ENCODE peak calls at places on chromosome 3, in ten cellular contexts. H, Y, V, D, E, F, I, L, Z and P are unnamed samples.

GRCh38 chr3:187972454-187972853 is 181.5 kb upstream of the LPP start:
- DNase-seq in H (no peak), Y (no peak), V (no peak), D (no peak), E (no peak), F (no peak), I (no peak), L (no peak), Z (no peak), P (no peak)

GRCh38 chr3:187777331-187778046 is 32.2 kb upstream of the BCL6 start:
- DNase-seq in H (no peak), Y (no peak), V (peak; percentile 44), D (no peak), E (no peak), F (no peak), I (no peak), L (peak; percentile 40), Z (no peak), P (no peak)

GRCh38 chr3:29183346-29184087 is 97.4 kb upstream of the RBMS3 start:
- DNase-seq in H (no peak), Y (no peak), V (peak; percentile 93), D (no peak), E (no peak), F (peak; percentile 65), I (no peak), L (no peak), Z (no peak), P (no peak)

GRCh38 chr3:139301183-139301582 is 42.6 kb upstream of the MRPS22 start:
- DNase-seq in H (no peak), Y (no peak), V (peak; percentile 57), D (no peak), E (no peak), F (peak; percentile 39), I (no peak), L (no peak), Z (peak; percentile 45), P (no peak)

GRCh38 chr3:11452988-11453847 is 181.0 kb downstream of the ATG7 start:
- DNase-seq in H (no peak), Y (no peak), V (peak; percentile 80), D (no peak), E (peak; percentile 30), F (peak; percentile 86), I (peak; percentile 32), L (no peak), Z (peak; percentile 58), P (no peak)

GRCh38 chr3:43862470-43862869 is 171.7 kb downstream of the ABHD5 start:
- DNase-seq in H (no peak), Y (no peak), V (no peak), D (no peak), E (no peak), F (no peak), I (no peak), L (no peak), Z (no peak), P (no peak)

GRCh38 chr3:168582503-168582902 is 486.8 kb upstream of the GOLIM4 start:
- DNase-seq in H (no peak), Y (no peak), V (no peak), D (no peak), E (no peak), F (no peak), I (no peak), L (no peak), Z (no peak), P (no peak)

GRCh38 chr3:171347017-171347979 is 112.9 kb downstream of the TNIK start:
- DNase-seq in H (no peak), Y (no peak), V (peak; percentile 46), D (no peak), E (no peak), F (peak; percentile 68), I (no peak), L (no peak), Z (peak; percentile 25), P (no peak)

GRCh38 chr3:58564456-58565160 is 12.6 kb downstream of the FAM107A start:
- DNase-seq in H (no peak), Y (no peak), V (peak; percentile 89), D (peak; percentile 48), E (no peak), F (peak; percentile 79), I (peak; percentile 65), L (no peak), Z (peak; percentile 84), P (no peak)

GRCh38 chr3:15610083-15610482 is 8.5 kb downstream of the BTD start:
- DNase-seq in H (peak; percentile 79), Y (no peak), V (peak; percentile 87), D (no peak), E (no peak), F (peak; percentile 74), I (peak; percentile 91), L (no peak), Z (peak; percentile 97), P (no peak)

GRCh38 chr3:56869157-56869889 is 67.6 kb upstream of the ARHGEF3 start:
- DNase-seq in H (no peak), Y (no peak), V (no peak), D (no peak), E (no peak), F (no peak), I (no peak), L (no peak), Z (peak; percentile 62), P (no peak)

GRCh38 chr3:177929310-177929709 is 606.9 kb upstream of the KCNMB2 start:
- DNase-seq in H (no peak), Y (no peak), V (peak; percentile 46), D (no peak), E (no peak), F (peak; percentile 10), I (no peak), L (no peak), Z (no peak), P (no peak)

GRCh38 chr3:113140876-113141275 is 70.5 kb upstream of the BOC start:
- DNase-seq in H (no peak), Y (no peak), V (peak; percentile 49), D (no peak), E (no peak), F (no peak), I (no peak), L (no peak), Z (peak; percentile 68), P (no peak)

GRCh38 chr3:132038198-132038825 is 3.5 kb upstream of the CPNE4 start:
- DNase-seq in H (peak; percentile 41), Y (no peak), V (peak; percentile 64), D (no peak), E (no peak), F (peak; percentile 43), I (peak; percentile 42), L (no peak), Z (no peak), P (no peak)

GRCh38 chr3:127915115-127915936 is at the start of gene KBTBD12:
- DNase-seq in H (no peak), Y (peak; percentile 9), V (peak; percentile 12), D (peak; percentile 57), E (peak; percentile 66), F (no peak), I (no peak), L (no peak), Z (no peak), P (peak; percentile 70)

GRCh38 chr3:42562047-42562907 is 19.5 kb downstream of the SEC22C start:
- DNase-seq in H (no peak), Y (no peak), V (peak; percentile 35), D (no peak), E (no peak), F (no peak), I (no peak), L (no peak), Z (no peak), P (no peak)

GRCh38 chr3:173599673-173600072 is 202.1 kb downstream of the NLGN1 start:
- DNase-seq in H (no peak), Y (no peak), V (peak; percentile 46), D (no peak), E (no peak), F (no peak), I (no peak), L (no peak), Z (no peak), P (no peak)

GRCh38 chr3:161274691-161275298 is 53.7 kb downstream of the NMD3 start:
- DNase-seq in H (peak; percentile 3), Y (peak; percentile 18), V (peak; percentile 66), D (peak; percentile 34), E (no peak), F (peak; percentile 68), I (peak; percentile 47), L (peak; percentile 8), Z (peak; percentile 19), P (no peak)

GRCh38 chr3:30146978-30147377 is 459.4 kb upstream of the TGFBR2 start:
- DNase-seq in H (no peak), Y (peak; percentile 1), V (no peak), D (no peak), E (no peak), F (no peak), I (no peak), L (no peak), Z (no peak), P (no peak)

GRCh38 chr3:188220988-188221818 is 67.2 kb downstream of the LPP start:
- DNase-seq in H (no peak), Y (no peak), V (peak; percentile 90), D (no peak), E (no peak), F (no peak), I (no peak), L (no peak), Z (no peak), P (peak; percentile 79)

GRCh38 chr3:134680796-134681526 is 30.1 kb upstream of the KY start:
- DNase-seq in H (no peak), Y (no peak), V (no peak), D (no peak), E (no peak), F (no peak), I (no peak), L (no peak), Z (no peak), P (no peak)